ENCODE peak calls at places on chromosomes 1 and 21, in five cellular contexts. N is cardiac muscle cell; P is body of pancreas; T is neuronal stem cell; K is CD8-positive, alpha-beta memory T cell. H is an unnamed sample. For H3K27me3, the result is how much of the 10 kb centered on the place peaks cover.

GRCh38 chr1:95021794-95022193 is 51.0 kb downstream of the ALG14 start:
- DNase-seq in N (no peak), T (no peak), K (no peak), P (no peak), H (peak)

GRCh38 chr1:201335901-201336300 is 41.6 kb downstream of the TNNT2 start:
- DNase-seq in K (no peak), N (no peak), T (no peak), P (no peak), H (no peak)

GRCh38 chr1:167136191-167136614 is 42.3 kb downstream of the STYXL2 start:
- DNase-seq in N (peak), T (no peak), K (no peak), P (peak), H (peak)

GRCh38 chr1:84174051-84174556 is 30.0 kb downstream of the PRKACB start:
- DNase-seq in K (no peak), N (peak), P (no peak), T (peak), H (no peak)

GRCh38 chr1:220217383-220217988 is 54.8 kb downstream of the RAB3GAP2 start:
- DNase-seq in K (no peak), T (no peak), P (no peak), N (peak), H (no peak)

GRCh38 chr21:32626633-32627196 is 14.5 kb upstream of the CFAP298 start:
- DNase-seq in T (no peak), P (no peak), N (peak), K (no peak), H (no peak)

GRCh38 chr1:54011316-54012007 is 6.5 kb downstream of the LDLRAD1 start:
- DNase-seq in N (no peak), P (no peak), T (no peak), K (no peak), H (no peak)

GRCh38 chr1:52631759-52632331 is 1.1 kb upstream of the SHISAL2A start:
- DNase-seq in P (no peak), N (peak), T (no peak), K (no peak), H (peak)

GRCh38 chr1:200535605-200536004 is 84.9 kb downstream of the KIF14 start:
- DNase-seq in K (no peak), P (peak), T (no peak), N (peak), H (peak)

GRCh38 chr1:40248429-40248828 is 692 bp downstream of the TMCO2 start:
- DNase-seq in K (no peak), T (no peak), P (no peak), N (peak), H (no peak)

GRCh38 chr1:171948491-171948890 is 107.2 kb downstream of the DNM3 start:
- DNase-seq in P (no peak), N (peak), T (no peak), K (no peak), H (no peak)

GRCh38 chr1:198462365-198463025 is 78.0 kb downstream of the ATP6V1G3 start:
- DNase-seq in T (no peak), N (no peak), P (no peak), K (no peak), H (no peak)

GRCh38 chr21:18887922-18888602 is 484.5 kb upstream of the TMPRSS15 start:
- DNase-seq in T (no peak), K (no peak), P (no peak), N (no peak), H (no peak)

GRCh38 chr1:226882631-226883409 is 12.4 kb downstream of the PSEN2 start:
- DNase-seq in N (peak), P (no peak), T (no peak), K (no peak), H (peak)

GRCh38 chr1:219385786-219386427 is 212.2 kb downstream of the LYPLAL1 start:
- DNase-seq in P (peak), N (peak), K (no peak), T (peak), H (peak)

GRCh38 chr1:52899445-52899894 is 22.1 kb downstream of the ECHDC2 start:
- DNase-seq in K (no peak), P (no peak), N (peak), T (no peak), H (no peak)

GRCh38 chr1:116586741-116587143 is 15.9 kb upstream of the CD58 start:
- DNase-seq in T (no peak), P (no peak), N (no peak), K (no peak), H (no peak)

GRCh38 chr1:172909606-172910326 is 141.0 kb downstream of the TNFSF18 start:
- DNase-seq in N (peak), T (no peak), K (no peak), P (no peak), H (no peak)

GRCh38 chr1:208156310-208156709 is 87.9 kb downstream of the PLXNA2 start:
- DNase-seq in P (no peak), K (no peak), N (no peak), T (no peak), H (no peak)
- H3K27me3 ChIP-seq in P (under half), K (under half), N (under half), T (under half), H (under half)

DNA sequence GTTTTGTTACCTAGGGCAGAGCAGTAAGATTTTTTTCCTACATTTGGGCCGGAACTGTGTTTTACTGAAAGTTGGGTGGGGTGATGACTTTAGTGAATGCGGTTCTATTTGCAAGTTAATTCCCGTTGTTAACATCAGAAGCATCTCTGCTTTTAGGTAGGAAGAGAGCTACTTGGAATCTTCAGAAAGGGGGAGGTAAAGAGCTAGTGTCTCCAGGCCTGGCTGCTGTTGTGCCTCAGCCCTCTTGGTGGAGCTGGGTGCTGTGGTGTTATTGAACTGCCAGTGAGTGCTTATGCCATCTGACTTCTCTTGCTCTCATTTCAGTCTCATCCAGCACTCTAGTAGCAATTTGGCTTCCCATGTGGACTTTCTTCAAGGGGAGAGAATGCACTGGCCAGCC is 3.4 kb downstream of the KDM4A start:
- DNase-seq in K (no peak), P (no peak), T (no peak), N (peak), H (peak)
- H3K4me3 ChIP-seq in K (no peak), P (no peak), T (no peak), N (no peak), H (no peak)

DNA sequence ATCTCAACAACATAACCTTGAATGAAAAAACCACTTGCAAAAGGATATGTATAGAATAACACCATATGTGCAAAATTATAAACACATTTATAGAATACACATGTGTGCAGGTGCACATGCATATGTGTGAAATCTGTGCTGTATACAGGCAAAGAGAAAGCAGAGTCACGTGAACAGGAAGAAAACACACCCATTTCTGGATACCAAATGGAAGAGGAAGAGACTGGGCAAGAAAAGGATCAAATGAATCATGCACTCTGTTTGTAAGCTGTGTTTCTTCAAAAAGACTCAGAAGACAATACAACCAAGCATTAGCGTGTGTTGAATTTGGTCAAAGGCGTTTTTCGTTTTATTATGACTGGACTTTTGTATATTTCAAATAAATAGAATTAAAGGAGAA is 111.3 kb upstream of the ERG start:
- DNase-seq in N (no peak), T (no peak), K (no peak), P (no peak), H (no peak)
- H3K27me3 ChIP-seq in N (under half), T (under half), K (under half), P (under half), H (under half)

DNA sequence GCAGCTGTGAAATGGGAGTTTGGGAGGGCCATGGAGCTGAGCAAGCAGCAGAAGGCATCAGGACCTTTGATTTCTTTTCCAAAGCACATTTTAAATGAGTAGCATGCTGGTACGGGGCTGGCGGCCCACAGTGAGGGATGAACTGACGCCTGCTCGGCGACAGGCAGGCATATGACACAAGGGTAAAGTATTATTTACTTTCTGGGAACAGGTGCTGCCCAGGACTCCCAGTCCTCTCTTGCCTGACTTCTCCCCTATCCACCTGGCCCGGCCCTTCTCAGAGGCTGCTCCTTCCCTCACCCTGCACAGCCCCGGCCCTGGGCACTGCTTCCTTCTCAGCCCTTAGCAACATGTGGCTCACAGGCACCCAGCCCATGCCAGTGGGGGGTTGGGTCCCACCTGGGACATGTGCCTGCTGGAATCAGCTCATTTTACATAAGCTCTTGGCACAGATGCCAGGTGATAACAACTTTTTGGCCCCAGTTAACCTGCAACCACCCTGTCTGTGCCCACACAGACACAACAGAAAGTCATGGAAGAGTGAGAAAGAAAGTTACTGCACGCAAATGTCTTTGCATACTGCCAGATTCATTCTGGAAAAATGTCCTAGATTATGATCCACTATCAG is 112.3 kb upstream of the GADD45A start:
- DNase-seq in P (peak), T (no peak), N (no peak), K (no peak), H (no peak)
- H3K4me3 ChIP-seq in P (no peak), T (no peak), N (no peak), K (no peak), H (no peak)

GRCh38 chr1:6329851-6330250 is 63.7 kb downstream of the ACOT7 start:
- DNase-seq in N (peak), K (no peak), P (no peak), T (no peak), H (no peak)
- H3K27me3 ChIP-seq in N (under half), K (under half), P (under half), T (under half), H (under half)

DNA sequence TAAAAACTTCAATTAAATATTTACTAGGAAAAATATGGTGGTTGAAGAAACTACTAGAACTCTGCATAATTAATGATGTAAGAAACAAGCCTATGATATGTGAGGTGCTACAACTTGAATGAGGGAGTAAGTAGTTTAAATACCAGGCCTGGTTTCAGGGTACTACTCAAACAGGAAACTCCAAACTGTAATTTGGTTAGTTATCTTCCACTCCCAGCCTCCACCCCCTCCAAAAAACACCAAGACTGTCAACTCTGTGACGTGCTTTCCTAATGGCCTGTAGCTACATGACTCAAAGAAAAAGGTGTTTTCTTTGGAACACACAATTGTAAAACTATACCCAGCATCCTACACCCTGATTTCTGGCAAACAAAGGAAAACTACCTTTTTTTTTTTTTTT is 55.9 kb upstream of the RCC1 start:
- DNase-seq in N (peak), T (no peak), K (no peak), P (no peak), H (no peak)
- H3K4me3 ChIP-seq in N (no peak), T (no peak), K (no peak), P (no peak), H (no peak)

DNA sequence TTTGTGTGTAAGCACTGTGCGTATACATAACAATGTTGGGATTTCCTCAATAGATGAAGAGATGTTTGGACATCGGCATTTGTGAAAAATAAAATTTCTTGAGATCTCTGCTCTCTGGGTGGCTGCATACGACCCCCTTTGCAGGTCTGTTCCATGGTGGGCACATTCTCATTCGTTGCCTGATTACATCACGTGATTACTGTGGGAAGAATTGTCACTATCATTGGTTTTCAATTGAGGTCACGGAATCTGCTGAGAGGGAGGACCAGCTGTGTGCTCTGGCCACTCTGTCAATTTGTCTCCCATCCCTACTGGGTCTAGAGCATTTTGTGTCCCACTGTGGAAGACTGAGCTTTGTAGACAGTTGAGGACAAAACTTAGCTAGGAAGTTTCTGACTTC is 81.8 kb downstream of the DISC1 start:
- DNase-seq in N (no peak), T (no peak), K (no peak), P (no peak), H (no peak)
- H3K27me3 ChIP-seq in N (under half), T (under half), K (under half), P (under half), H (under half)